ENCODE peak calls at places on chromosomes 16 and 17, in nine cellular contexts. R is spleen, F is body of pancreas, U is cardiac muscle cell, L is PC-9, H is cardiac fibroblast, Q is uterus, K is kidney epithelial cell, E is AG04449. J is an unnamed sample.

GRCh38 chr16:47211218-47211617 is 67.5 kb upstream of the NETO2 start:
- DNase-seq in R (no peak), F (no peak), U (no peak), L (no peak), H (no peak), Q (no peak), K (no peak), E (no peak), J (no peak)

GRCh38 chr16:84508502-84508901 is 4.0 kb upstream of the MEAK7 start:
- DNase-seq in R (no peak), F (no peak), U (no peak), L (no peak), H (no peak), Q (no peak), K (no peak), E (no peak), J (peak; percentile 35)

GRCh38 chr17:55334285-55334684 is 69.5 kb downstream of the HLF start:
- DNase-seq in R (no peak), F (no peak), U (peak; percentile 47), L (no peak), H (peak; percentile 39), Q (no peak), K (no peak), E (no peak), J (no peak)

GRCh38 chr16:27365142-27366089 is 36.6 kb upstream of the IL21R start:
- DNase-seq in R (no peak), F (peak; percentile 34), U (no peak), L (peak; percentile 92), H (peak; percentile 71), Q (no peak), K (peak; percentile 61), E (no peak), J (no peak)

GRCh38 chr17:5913641-5914040 is 156.5 kb upstream of the WSCD1 start:
- DNase-seq in R (no peak), F (no peak), U (no peak), L (no peak), H (no peak), Q (no peak), K (no peak), E (no peak), J (no peak)

GRCh38 chr16:83501481-83501880 is 306.3 kb upstream of the HSBP1 start:
- DNase-seq in R (no peak), F (no peak), U (no peak), L (no peak), H (peak; percentile 2), Q (no peak), K (no peak), E (no peak), J (no peak)

GRCh38 chr16:11361751-11362742 is 16.8 kb downstream of the RMI2 start:
- DNase-seq in R (peak; percentile 75), F (no peak), U (no peak), L (no peak), H (no peak), Q (no peak), K (no peak), E (no peak), J (peak; percentile 70)

GRCh38 chr17:17921192-17922082 is 50.8 kb downstream of the TOM1L2 start:
- DNase-seq in R (no peak), F (no peak), U (peak; percentile 95), L (peak; percentile 99), H (peak; percentile 97), Q (peak; percentile 56), K (peak; percentile 82), E (peak; percentile 88), J (no peak)

GRCh38 chr16:71345031-71345430 is 13.5 kb upstream of the CALB2 start:
- DNase-seq in R (no peak), F (no peak), U (no peak), L (no peak), H (no peak), Q (no peak), K (no peak), E (no peak), J (no peak)

GRCh38 chr17:28684963-28685362 is 23.0 kb downstream of the SUPT6H start:
- DNase-seq in R (no peak), F (peak; percentile 47), U (peak; percentile 54), L (no peak), H (peak; percentile 27), Q (no peak), K (no peak), E (no peak), J (no peak)
- TF ChIP-seq CTCF in R (no peak), F (no peak), U (no peak), L (no peak), H (no peak), Q (no peak), K (no peak), E (no peak), J (no peak)

DNA sequence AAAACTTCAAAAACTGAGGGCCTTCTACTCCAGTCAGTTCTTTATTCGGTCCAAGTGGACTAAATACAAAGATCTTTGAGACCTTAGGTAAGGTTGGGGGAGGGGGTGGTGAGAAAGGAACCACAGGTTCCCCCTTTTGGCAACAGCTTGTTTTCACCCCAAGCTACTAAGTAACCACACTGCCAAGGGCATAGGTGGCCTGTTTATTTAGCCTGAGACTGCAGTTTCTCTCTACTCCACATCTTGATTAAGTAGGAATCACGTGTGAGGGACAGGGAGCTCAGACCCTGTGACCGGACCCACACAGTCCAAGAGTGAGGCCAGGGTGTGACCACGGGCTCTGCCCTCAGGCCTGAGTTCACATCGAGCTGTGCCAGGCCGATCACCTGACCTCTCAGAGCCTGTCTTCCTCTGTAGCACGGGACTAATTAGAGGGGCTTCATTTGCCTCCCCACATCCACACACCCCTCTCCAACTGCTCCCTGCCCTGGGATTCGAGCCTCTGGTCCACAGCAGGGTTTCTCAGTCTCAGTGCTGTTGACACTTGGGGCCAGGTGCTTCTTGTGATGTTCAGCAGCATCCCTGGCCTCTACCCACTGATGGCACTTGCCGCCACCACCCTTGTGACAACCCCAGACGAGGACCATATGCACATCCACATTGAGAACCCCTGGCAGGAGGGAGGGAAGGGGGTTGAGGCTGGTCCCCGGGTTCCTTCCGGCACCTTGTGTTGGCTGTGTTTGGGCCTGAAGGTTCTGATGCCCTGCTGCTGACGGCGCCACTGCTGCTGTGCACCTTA is 17.8 kb downstream of the ST6GALNAC2 start:
- DNase-seq in R (peak; percentile 79), F (peak; percentile 52), U (no peak), L (no peak), H (no peak), Q (no peak), K (no peak), E (no peak), J (no peak)
- H3K4me3 ChIP-seq in R (no peak overlapping the region), F (no peak overlapping the region), U (no peak overlapping the region), L (no peak overlapping the region), H (no peak overlapping the region), Q (no peak overlapping the region), K (no peak overlapping the region), E (no peak overlapping the region), J (no peak overlapping the region)

GRCh38 chr17:45715787-45716186 is 68.3 kb upstream of the CRHR1 start:
- DNase-seq in R (no peak), F (no peak), U (no peak), L (no peak), H (no peak), Q (no peak), K (no peak), E (no peak), J (no peak)

GRCh38 chr17:45719335-45720071 is 64.6 kb upstream of the CRHR1 start:
- DNase-seq in R (no peak), F (no peak), U (peak; percentile 76), L (peak; percentile 74), H (peak; percentile 72), Q (no peak), K (peak; percentile 45), E (peak; percentile 50), J (peak; percentile 3)

GRCh38 chr17:45720386-45720785 is 63.7 kb upstream of the CRHR1 start:
- DNase-seq in R (no peak), F (no peak), U (no peak), L (no peak), H (no peak), Q (no peak), K (no peak), E (no peak), J (no peak)

GRCh38 chr17:45722161-45722560 is 62.0 kb upstream of the CRHR1 start:
- DNase-seq in R (peak; percentile 24), F (peak; percentile 34), U (peak; percentile 7), L (peak; percentile 23), H (peak; percentile 9), Q (no peak), K (no peak), E (no peak), J (no peak)

DNA sequence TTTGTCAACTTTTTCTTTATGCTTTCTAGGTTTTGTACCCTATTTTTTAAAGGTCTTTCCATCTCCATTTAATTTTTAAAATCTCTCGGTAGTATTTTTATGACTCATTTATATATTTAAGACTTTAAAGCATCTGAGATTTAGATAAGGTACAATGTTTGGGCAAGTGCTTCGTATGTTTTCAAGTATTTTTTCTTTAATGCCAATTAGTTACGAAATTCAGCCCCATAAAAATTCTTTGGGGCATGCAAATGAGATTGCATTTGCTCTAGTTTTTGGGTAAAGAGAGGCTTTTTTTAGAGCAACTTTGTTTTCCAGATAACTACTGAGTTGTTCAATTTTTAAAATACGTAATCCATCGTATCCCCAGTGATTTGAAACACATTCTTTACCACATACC is 65.3 kb upstream of the CRHR1 start:
- DNase-seq in R (no peak), F (no peak), U (no peak), L (no peak), H (no peak), Q (no peak), K (no peak), E (no peak), J (no peak)
- TF ChIP-seq CTCF in R (no peak), F (no peak), U (no peak), L (no peak), H (no peak), Q (no peak), K (no peak), E (no peak), J (no peak)

GRCh38 chr17:73743802-73744201 is 99.6 kb upstream of the SDK2 start:
- DNase-seq in R (no peak), F (no peak), U (no peak), L (no peak), H (no peak), Q (no peak), K (no peak), E (no peak), J (no peak)
- H3K4me3 ChIP-seq in R (no peak overlapping the region), F (no peak overlapping the region), U (no peak overlapping the region), L (no peak overlapping the region), H (no peak overlapping the region), Q (no peak overlapping the region), K (no peak overlapping the region), E (no peak overlapping the region), J (no peak overlapping the region)

GRCh38 chr17:79085921-79086551 is 11.4 kb downstream of the ENGASE start:
- DNase-seq in R (no peak), F (no peak), U (no peak), L (no peak), H (no peak), Q (no peak), K (no peak), E (no peak), J (no peak)
- TF ChIP-seq CTCF in R (no peak), F (no peak), U (no peak), L (no peak), H (no peak), Q (no peak), K (no peak), E (no peak), J (no peak)